ENCODE peak calls at places on chromosomes 2 and 18, in seven cellular contexts. E is AG10803, S is BE2C, X is dorsolateral prefrontal cortex, D is mucosa of descending colon, H is adrenal gland, L is nephron progenitor cell. K is an unnamed sample.

GRCh38 chr18:59231157-59231556 is 11.2 kb downstream of the GRP start:
- DNase-seq in S (no peak), D (no peak), H (no peak), E (no peak), X (no peak), L (no peak), K (no peak)

GRCh38 chr18:69876490-69876889 is 71.2 kb downstream of the CD226 start:
- DNase-seq in X (no peak), H (no peak), S (no peak), E (no peak), L (no peak), D (no peak), K (no peak)

GRCh38 chr18:10410472-10411300 is 43.7 kb upstream of the APCDD1 start:
- DNase-seq in D (no peak), S (no peak), X (no peak), H (no peak), E (peak), L (no peak), K (no peak)

GRCh38 chr2:74760875-74761630 is 72.9 kb upstream of the HK2 start:
- DNase-seq in H (no peak), D (no peak), X (no peak), S (no peak), E (no peak), L (no peak), K (no peak)

GRCh38 chr2:102278720-102279390 is 32.5 kb upstream of the IL1RL1 start:
- DNase-seq in L (peak), S (no peak), H (peak), E (no peak), X (no peak), D (no peak), K (no peak)

GRCh38 chr2:53593891-53594585 is 173.6 kb upstream of the CHAC2 start:
- DNase-seq in X (no peak), D (no peak), E (peak), L (no peak), H (no peak), S (no peak), K (no peak)

GRCh38 chr2:40546792-40547191 is 94.9 kb upstream of the SLC8A1 start:
- DNase-seq in E (no peak), S (no peak), L (no peak), X (no peak), H (no peak), D (no peak), K (no peak)

GRCh38 chr2:48423376-48423775 is 106.6 kb upstream of the STON1 start:
- DNase-seq in H (no peak), L (no peak), D (no peak), S (no peak), E (peak), X (no peak), K (no peak)

GRCh38 chr2:26957524-26957923 is 12.9 kb upstream of the MAPRE3 start:
- DNase-seq in H (no peak), X (no peak), S (no peak), E (no peak), D (no peak), L (no peak), K (no peak)

GRCh38 chr2:127067620-127068350 is 39.2 kb downstream of the BIN1 start:
- DNase-seq in D (peak), S (peak), L (peak), H (peak), E (peak), X (peak), K (peak)

GRCh38 chr2:199740111-199740428 is 110.9 kb downstream of the FTCDNL1 start:
- DNase-seq in H (no peak), L (no peak), D (no peak), X (no peak), S (no peak), E (no peak), K (no peak)
- TF ChIP-seq CTCF in H (no peak), L (peak), D (no peak), X (peak), S (no peak), E (no peak), K (peak)

DNA sequence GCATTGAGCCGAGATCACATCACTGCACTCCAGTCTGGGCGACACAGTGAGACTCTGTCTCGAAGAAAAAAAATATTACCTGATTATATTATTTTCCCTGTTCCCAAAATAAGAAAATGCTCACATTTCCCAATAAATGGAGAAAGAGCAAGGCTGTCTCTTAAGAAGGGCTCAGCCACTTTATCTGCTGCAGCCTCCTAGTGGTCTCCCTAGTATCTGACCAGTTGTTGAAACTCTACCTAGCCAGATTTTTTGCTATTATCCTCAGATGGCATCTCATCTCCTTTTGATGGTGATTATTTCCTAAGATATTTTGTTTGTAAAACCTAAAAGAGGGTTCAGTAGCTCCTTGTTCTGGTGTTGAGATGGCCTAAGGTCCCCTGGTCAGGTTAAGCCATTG is 114.3 kb downstream of the TPGS2 start:
- DNase-seq in D (no peak), S (no peak), H (no peak), X (no peak), E (no peak), L (no peak), K (no peak)
- TF ChIP-seq CTCF in D (no peak), S (peak), H (no peak), X (no peak), E (peak), L (no peak), K (no peak)

DNA sequence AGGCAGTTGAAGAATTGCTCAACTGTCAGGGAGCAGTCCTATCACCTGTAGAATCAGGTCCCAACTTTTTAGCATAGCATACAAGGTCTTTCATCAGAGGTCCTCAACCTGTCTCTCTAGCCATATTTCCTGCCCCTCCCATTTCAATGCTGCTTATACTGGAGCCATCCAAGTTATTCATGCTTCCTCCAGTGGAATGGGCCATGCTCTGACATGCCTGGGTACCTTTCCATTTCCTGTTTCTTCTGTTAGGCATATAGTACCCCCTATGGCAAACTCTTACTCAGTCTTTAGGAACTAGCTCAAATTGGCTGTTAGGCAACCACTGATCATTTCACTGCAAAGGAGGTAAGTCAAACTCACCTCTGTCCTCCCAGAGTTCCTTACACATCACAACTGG is 51.0 kb upstream of the ABCA12 start:
- DNase-seq in D (no peak), X (no peak), S (no peak), H (no peak), L (no peak), E (no peak), K (no peak)
- TF ChIP-seq CTCF in D (no peak), X (no peak), S (no peak), H (no peak), L (no peak), E (no peak), K (no peak)

GRCh38 chr18:71849407-71849806 is 694.7 kb downstream of the CBLN2 start:
- DNase-seq in D (no peak), X (no peak), S (peak), L (peak), H (no peak), E (no peak), K (no peak)
- TF ChIP-seq CTCF in D (no peak), X (no peak), S (no peak), L (no peak), H (no peak), E (no peak), K (no peak)

GRCh38 chr2:11743846-11744553 is 2.4 kb upstream of the LPIN1 start:
- DNase-seq in D (peak), L (peak), H (peak), S (peak), E (peak), X (peak), K (peak)
- TF ChIP-seq CTCF in D (no peak), L (no peak), H (no peak), S (no peak), E (no peak), X (no peak), K (no peak)

DNA sequence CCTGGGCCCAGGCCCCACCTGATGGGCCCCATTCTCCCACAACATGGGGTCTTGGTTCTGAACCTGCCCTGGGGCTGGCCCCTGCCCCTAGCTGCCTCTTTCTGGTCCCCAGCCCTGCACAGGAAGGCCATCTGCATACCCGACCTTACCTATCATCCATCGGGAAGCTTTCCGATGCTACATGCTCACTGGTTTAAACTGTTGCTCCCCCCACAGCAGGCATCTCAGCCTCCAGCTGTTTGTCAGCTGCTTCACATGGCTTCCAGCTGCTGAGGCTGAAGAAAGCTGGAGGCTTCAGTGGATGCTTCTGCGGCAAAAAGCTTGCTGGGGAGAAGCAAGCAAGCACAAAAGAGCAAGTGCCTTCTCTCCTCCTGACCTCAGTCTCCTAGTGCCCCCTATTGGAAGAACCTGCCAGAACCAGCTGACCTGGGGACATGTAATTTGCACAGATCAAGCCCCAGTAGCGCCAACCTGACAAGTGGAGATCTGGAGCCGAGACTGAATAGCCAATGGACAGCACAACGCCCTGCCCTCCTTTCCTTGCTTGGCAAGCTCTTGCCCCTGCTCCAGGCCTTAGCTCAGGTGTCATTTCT is 24.1 kb upstream of the RHOB start:
- DNase-seq in X (peak), D (no peak), H (no peak), S (no peak), E (peak), L (no peak), K (peak)
- TF ChIP-seq CTCF in X (peak), D (no peak), H (no peak), S (peak), E (peak), L (no peak), K (no peak)

GRCh38 chr2:24616606-24617005 is 125.6 kb downstream of the NCOA1 start:
- DNase-seq in X (no peak), H (no peak), S (no peak), E (no peak), D (no peak), L (no peak), K (no peak)

GRCh38 chr2:24617431-24617830 is 126.4 kb downstream of the NCOA1 start:
- DNase-seq in L (no peak), H (no peak), E (peak), D (no peak), S (no peak), X (no peak), K (no peak)

GRCh38 chr2:24611626-24612025 is 120.6 kb downstream of the NCOA1 start:
- DNase-seq in X (no peak), S (no peak), E (no peak), D (no peak), H (no peak), L (no peak), K (no peak)

DNA sequence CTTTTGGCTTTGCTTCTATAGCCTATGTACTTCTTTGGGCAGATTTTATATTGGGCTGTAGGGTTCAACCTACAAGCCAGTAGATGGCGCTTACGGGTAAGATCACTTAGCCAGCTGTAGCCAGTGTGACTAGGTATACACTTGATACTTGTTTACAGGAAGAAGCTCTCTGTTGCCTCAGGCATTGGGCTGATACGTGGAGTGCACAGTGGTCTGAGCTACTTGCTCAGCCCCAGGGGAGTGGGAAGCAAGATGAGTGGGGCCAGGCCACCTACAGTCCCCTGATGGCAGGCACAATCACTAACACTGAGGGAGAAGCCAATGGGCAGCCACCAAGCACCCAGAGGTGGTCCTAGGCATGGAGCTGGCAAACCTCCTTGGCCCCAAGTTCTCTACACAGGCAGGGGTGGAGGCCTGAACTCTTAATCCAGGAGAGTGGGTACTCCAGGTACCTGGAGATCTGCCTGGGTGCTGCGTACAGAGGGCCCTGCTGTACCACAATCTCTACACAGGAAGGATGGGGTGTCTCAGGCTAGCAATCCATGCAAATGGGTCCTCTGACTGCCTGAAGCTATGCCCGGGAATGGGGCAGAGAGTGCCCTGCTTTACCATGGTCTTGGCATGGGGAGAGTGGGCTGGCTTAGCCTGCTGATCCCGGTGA is 122.2 kb downstream of the NCOA1 start:
- DNase-seq in E (peak), X (no peak), S (peak), L (no peak), H (no peak), D (peak), K (no peak)
- TF ChIP-seq CTCF in E (peak), X (no peak), S (peak), L (no peak), H (no peak), D (no peak), K (peak)

GRCh38 chr2:172865422-172865821 is 129.8 kb downstream of the RAPGEF4 start:
- DNase-seq in S (no peak), E (no peak), D (peak), X (no peak), L (no peak), H (no peak), K (no peak)
- TF ChIP-seq CTCF in S (peak), E (peak), D (no peak), X (no peak), L (no peak), H (no peak), K (no peak)

K was measured in progenitor cell of endocrine pancreas.